ENCODE peak calls at places on chromosome 17, in six cellular contexts. S is H54, P is bronchial epithelial cell, W is skeletal muscle cell, K is AG20443, J is amygdala. L is an unnamed sample.

GRCh38 chr17:72514888-72515287 is 394.1 kb downstream of the SOX9 start:
- DNase-seq in S (peak), P (peak), W (peak), K (peak), J (peak), L (peak)

GRCh38 chr17:80395402-80396151 is 19.4 kb upstream of the ENDOV start:
- DNase-seq in S (no peak), P (no peak), W (no peak), K (no peak), J (no peak), L (no peak)

GRCh38 chr17:17156107-17156506 is 50.0 kb downstream of the PLD6 start:
- DNase-seq in S (no peak), P (peak), W (peak), K (peak), J (no peak), L (peak)

GRCh38 chr17:80168371-80168770 is 1.5 kb upstream of the CARD14 start:
- DNase-seq in S (no peak), P (no peak), W (no peak), K (no peak), J (no peak), L (no peak)

GRCh38 chr17:61000911-61001310 is 323.3 kb downstream of the BCAS3 start:
- DNase-seq in S (no peak), P (no peak), W (peak), K (peak), J (no peak), L (peak)

GRCh38 chr17:1153795-1154546 is 25.8 kb downstream of the ABR start:
- DNase-seq in S (peak), P (no peak), W (no peak), K (peak), J (peak), L (peak)

GRCh38 chr17:29195465-29196081 is 15.4 kb upstream of the MYO18A start:
- DNase-seq in S (no peak), P (peak), W (no peak), K (no peak), J (no peak), L (peak)

GRCh38 chr17:42744283-42744805 is 496 bp downstream of the EZH1 start:
- DNase-seq in S (peak), P (peak), W (no peak), K (peak), J (peak), L (peak)

GRCh38 chr17:3826191-3826590 is 19.9 kb downstream of the NCBP3 start:
- DNase-seq in S (no peak), P (no peak), W (no peak), K (no peak), J (no peak), L (no peak)

GRCh38 chr17:48878920-48879898 is 13.4 kb upstream of the ATP5MC1 start:
- DNase-seq in S (peak), P (peak), W (peak), K (peak), J (peak), L (peak)

GRCh38 chr17:28579526-28579925 is 2.8 kb upstream of the ALDOC start:
- DNase-seq in S (no peak), P (no peak), W (no peak), K (no peak), J (no peak), L (no peak)

GRCh38 chr17:39357978-39358377 is 43.4 kb downstream of the FBXL20 start:
- DNase-seq in S (no peak), P (no peak), W (no peak), K (no peak), J (no peak), L (no peak)

GRCh38 chr17:82238562-82239201 is 9.8 kb downstream of the SLC16A3 start:
- DNase-seq in S (no peak), P (peak), W (no peak), K (peak), J (peak), L (peak)

GRCh38 chr17:57972151-57972550 is 15.9 kb downstream of the VEZF1 start:
- DNase-seq in S (no peak), P (no peak), W (no peak), K (no peak), J (no peak), L (no peak)

GRCh38 chr17:20986767-20987510 is 55.9 kb downstream of the USP22 start:
- DNase-seq in S (no peak), P (no peak), W (no peak), K (no peak), J (no peak), L (no peak)

GRCh38 chr17:18960241-18960665 is 8.3 kb downstream of the SLC5A10 start:
- DNase-seq in S (no peak), P (no peak), W (no peak), K (no peak), J (no peak), L (no peak)

GRCh38 chr17:37770631-37771518 is 26.0 kb upstream of the HNF1B start:
- DNase-seq in S (peak), P (peak), W (no peak), K (peak), J (no peak), L (peak)

GRCh38 chr17:42142371-42142896 is 12.4 kb downstream of the RAB5C start:
- DNase-seq in S (no peak), P (no peak), W (peak), K (peak), J (no peak), L (no peak)

GRCh38 chr17:42759982-42760651 is 910 bp upstream of the RAMP2 start:
- DNase-seq in S (no peak), P (no peak), W (no peak), K (no peak), J (no peak), L (no peak)

GRCh38 chr17:7429722-7430121 is 1.1 kb downstream of the SPEM3 start:
- DNase-seq in S (no peak), P (no peak), W (no peak), K (no peak), J (no peak), L (no peak)

GRCh38 chr17:36112572-36112971 is 8.9 kb downstream of the CCL4 start:
- DNase-seq in S (no peak), P (no peak), W (no peak), K (no peak), J (no peak), L (no peak)

GRCh38 chr17:538096-538973 is 176.3 kb downstream of the VPS53 start:
- DNase-seq in S (no peak), P (no peak), W (no peak), K (no peak), J (no peak), L (no peak)

GRCh38 chr17:27336217-27336616 is 42.3 kb downstream of the WSB1 start:
- DNase-seq in S (no peak), P (no peak), W (no peak), K (no peak), J (no peak), L (no peak)

GRCh38 chr17:1315891-1316403 is 36.5 kb downstream of the TRARG1 start:
- DNase-seq in S (no peak), P (no peak), W (no peak), K (no peak), J (no peak), L (no peak)

L was measured in PC-3.